ENCODE peak calls at places on chromosomes 5 and 9, in nine cellular contexts. J, C, N, V, G, L, Y, T and M are unnamed samples.

GRCh38 chr5:37417347-37417746 is 38.2 kb downstream of the WDR70 start:
- DNase-seq in J (no peak), C (no peak), N (no peak), V (no peak), G (no peak), L (no peak), Y (no peak), T (no peak), M (no peak)

GRCh38 chr9:129351642-129352151 is 173.6 kb upstream of the IER5L start:
- DNase-seq in J (no peak), C (no peak), N (no peak), V (no peak), G (no peak), L (no peak), Y (no peak), T (peak; percentile 78), M (no peak)

GRCh38 chr5:178236685-178237084 is 4.1 kb upstream of the PHYKPL start:
- DNase-seq in J (no peak), C (no peak), N (no peak), V (peak; percentile 78), G (peak; percentile 72), L (peak; percentile 63), Y (peak; percentile 70), T (no peak), M (peak; percentile 80)

GRCh38 chr5:170148430-170149205 is 42.9 kb downstream of the FOXI1 start:
- DNase-seq in J (no peak), C (no peak), N (no peak), V (no peak), G (no peak), L (peak; percentile 2), Y (no peak), T (no peak), M (no peak)

GRCh38 chr9:7653262-7653661 is 146.3 kb downstream of the DMAC1 start:
- DNase-seq in J (peak; percentile 90), C (no peak), N (no peak), V (no peak), G (no peak), L (no peak), Y (peak; percentile 5), T (no peak), M (no peak)

GRCh38 chr5:19988447-19988846 is 447 bp upstream of the CDH18 start:
- DNase-seq in J (no peak), C (no peak), N (no peak), V (no peak), G (no peak), L (no peak), Y (no peak), T (no peak), M (no peak)

GRCh38 chr5:151780348-151780747 is 8.6 kb downstream of the G3BP1 start:
- DNase-seq in J (no peak), C (no peak), N (no peak), V (no peak), G (no peak), L (no peak), Y (no peak), T (no peak), M (no peak)

GRCh38 chr5:178529080-178529479 is 61.1 kb downstream of the COL23A1 start:
- DNase-seq in J (no peak), C (no peak), N (no peak), V (no peak), G (no peak), L (no peak), Y (no peak), T (no peak), M (peak; percentile 51)

GRCh38 chr5:124841829-124842712 is 95.6 kb upstream of the ZNF608 start:
- DNase-seq in J (no peak), C (no peak), N (peak; percentile 71), V (peak; percentile 41), G (no peak), L (no peak), Y (no peak), T (no peak), M (no peak)

GRCh38 chr5:56853710-56854109 is 38.4 kb downstream of the MAP3K1 start:
- DNase-seq in J (no peak), C (no peak), N (no peak), V (no peak), G (no peak), L (no peak), Y (no peak), T (no peak), M (no peak)

GRCh38 chr5:1785984-1786383 is 13.7 kb downstream of the MRPL36 start:
- DNase-seq in J (no peak), C (no peak), N (no peak), V (no peak), G (no peak), L (no peak), Y (no peak), T (peak; percentile 60), M (no peak)

GRCh38 chr5:6585939-6586646 is 46.8 kb downstream of the NSUN2 start:
- DNase-seq in J (no peak), C (no peak), N (no peak), V (no peak), G (no peak), L (no peak), Y (no peak), T (peak; percentile 62), M (no peak)

GRCh38 chr5:77282337-77283027 is 72.0 kb downstream of the PDE8B start:
- DNase-seq in J (no peak), C (no peak), N (no peak), V (no peak), G (no peak), L (no peak), Y (peak; percentile 17), T (no peak), M (no peak)

GRCh38 chr9:102273952-102274351 is 535.5 kb upstream of the GRIN3A start:
- DNase-seq in J (no peak), C (no peak), N (no peak), V (no peak), G (no peak), L (no peak), Y (no peak), T (no peak), M (no peak)

GRCh38 chr5:131610198-131611063 is 24.6 kb downstream of the RAPGEF6 start:
- DNase-seq in J (peak; percentile 87), C (no peak), N (no peak), V (no peak), G (no peak), L (no peak), Y (no peak), T (no peak), M (no peak)

GRCh38 chr9:133368249-133368881 is 7.5 kb downstream of the SURF4 start:
- DNase-seq in J (peak; percentile 29), C (no peak), N (no peak), V (no peak), G (no peak), L (peak; percentile 60), Y (peak; percentile 37), T (no peak), M (no peak)

GRCh38 chr9:96164268-96164683 is 137.7 kb downstream of the HSD17B3 start:
- DNase-seq in J (no peak), C (no peak), N (no peak), V (no peak), G (no peak), L (no peak), Y (no peak), T (peak; percentile 29), M (no peak)
- H3K27ac ChIP-seq in J (no peak overlapping the region), C (no peak overlapping the region), N (no peak overlapping the region), V (no peak overlapping the region), G (no peak overlapping the region), L (no peak overlapping the region), Y (no peak overlapping the region), T (no peak overlapping the region), M (no peak overlapping the region)

DNA sequence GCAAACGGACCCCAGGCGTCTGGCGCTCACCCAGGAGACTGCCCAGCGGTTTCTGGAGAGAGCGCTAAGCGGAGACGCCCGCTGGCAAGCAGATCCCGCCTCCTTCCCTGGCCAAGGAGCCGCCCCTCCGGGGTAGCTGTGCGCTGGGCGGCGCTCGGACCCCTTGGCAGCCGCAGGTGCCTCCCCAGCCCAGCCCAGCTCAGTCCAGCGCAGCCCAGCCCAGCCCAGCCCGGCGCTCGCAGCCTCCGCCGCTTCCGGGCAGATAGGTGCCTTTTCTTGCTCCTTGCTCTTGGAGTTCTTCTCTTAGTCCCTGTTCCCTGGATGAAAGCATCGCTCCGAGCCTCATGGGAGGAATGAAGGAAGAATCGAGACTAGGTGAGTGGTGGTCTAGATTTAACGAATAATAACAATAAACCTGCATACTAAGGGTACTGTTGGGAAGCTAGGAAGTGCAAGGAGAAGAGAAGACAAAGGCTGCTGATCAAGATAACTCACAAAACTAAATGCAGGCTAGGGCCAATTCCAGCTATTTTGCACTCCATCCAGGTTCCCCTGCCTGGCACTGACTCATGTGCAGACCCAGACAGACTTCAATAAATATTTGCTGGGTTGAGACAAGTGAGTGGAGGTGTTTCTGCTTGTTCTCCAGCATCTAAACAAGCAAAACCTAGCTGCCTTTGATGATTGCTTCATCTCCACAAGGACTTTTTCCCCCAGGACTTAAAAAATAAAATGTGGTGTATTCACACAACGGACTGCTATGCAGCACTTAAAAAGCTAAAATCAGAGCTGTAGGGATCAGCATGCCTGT is at the start of gene STK32A:
- DNase-seq in J (peak; percentile 25), C (no peak), N (peak; percentile 43), V (peak; percentile 55), G (peak; percentile 81), L (peak; percentile 32), Y (peak; percentile 90), T (peak; percentile 84), M (peak; percentile 14)
- TF ChIP-seq CTCF in J (no peak), C (no peak), N (no peak), V (no peak), G (no peak), L (no peak), Y (peak; percentile 37), T (no peak), M (no peak)

DNA sequence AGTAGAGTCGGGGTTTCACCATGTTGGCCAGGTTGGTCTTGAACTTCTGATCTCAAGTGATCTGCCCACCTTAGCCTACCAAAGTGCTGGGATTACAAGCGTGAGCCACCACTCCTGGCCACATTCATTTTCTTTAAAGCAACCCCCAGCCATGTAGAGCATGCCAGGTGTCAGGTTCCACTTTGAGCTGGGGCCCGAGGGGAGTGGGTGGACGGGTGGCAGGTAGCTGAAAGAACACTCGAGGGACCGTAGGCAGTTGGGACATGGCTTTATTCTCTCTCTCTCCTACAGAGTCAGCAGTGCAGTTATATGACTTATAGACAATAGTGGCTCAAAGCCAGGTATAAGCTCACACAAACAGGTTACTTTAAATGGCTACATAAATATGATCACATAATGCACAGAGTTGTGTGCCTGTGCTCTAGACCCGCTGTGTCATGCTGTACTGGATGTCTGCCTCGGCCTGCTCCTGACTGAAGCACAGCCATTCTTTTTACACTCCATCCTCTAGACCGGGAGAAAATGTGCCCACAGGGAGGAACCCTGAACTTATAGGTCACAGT is 60.5 kb upstream of the FAM120A start:
- DNase-seq in J (no peak), C (no peak), N (no peak), V (no peak), G (no peak), L (peak; percentile 40), Y (no peak), T (no peak), M (no peak)
- H3K27ac ChIP-seq in J (no peak overlapping the region), C (no peak overlapping the region), N (no peak overlapping the region), V (no peak overlapping the region), G (no peak overlapping the region), L (peak overlapping the region; percentile 79), Y (no peak overlapping the region), T (no peak overlapping the region), M (no peak overlapping the region)

GRCh38 chr5:83512051-83512745 is 40.7 kb downstream of the VCAN start:
- DNase-seq in J (no peak), C (no peak), N (no peak), V (no peak), G (no peak), L (no peak), Y (no peak), T (no peak), M (no peak)
- TF ChIP-seq CTCF in J (no peak), C (no peak), N (no peak), V (no peak), G (no peak), L (no peak), Y (no peak), T (no peak), M (no peak)